ENCODE peak calls at places on chromosomes 6 and 20, in eight cellular contexts. One of them, this sample, is unnamed.
A peak's percentile ranks its signal among the peaks of the same experiment; 100 is the strongest.

GRCh38 chr6:159852877-159853276 is 37.9 kb upstream of the MAS1 start:
- DNase-seq in CD8-positive, alpha-beta memory T cell: peak; percentile 29
- DNase-seq in RWPE1: peak; percentile 30
- DNase-seq in effector memory CD4-positive, alpha-beta T cell: no peak
- DNase-seq in HCT116: no peak
- DNase-seq in adrenal gland: no peak
- DNase-seq in substantia nigra: no peak
- DNase-seq in pancreas: no peak
- DNase-seq in this sample: peak; percentile 62

GRCh38 chr6:35258858-35259193 is 709 bp upstream of the ZNF76 start:
- DNase-seq in HCT116: peak; percentile 32
- DNase-seq in adrenal gland: peak; percentile 77
- DNase-seq in pancreas: no peak
- DNase-seq in effector memory CD4-positive, alpha-beta T cell: no peak
- DNase-seq in CD8-positive, alpha-beta memory T cell: no peak
- DNase-seq in substantia nigra: no peak
- DNase-seq in RWPE1: peak; percentile 52
- DNase-seq in this sample: no peak

GRCh38 chr6:130647221-130647620 is 180.0 kb upstream of the SMLR1 start:
- DNase-seq in pancreas: no peak
- DNase-seq in HCT116: no peak
- DNase-seq in adrenal gland: no peak
- DNase-seq in CD8-positive, alpha-beta memory T cell: no peak
- DNase-seq in RWPE1: no peak
- DNase-seq in substantia nigra: no peak
- DNase-seq in effector memory CD4-positive, alpha-beta T cell: no peak
- DNase-seq in this sample: no peak

GRCh38 chr20:12815369-12815768 is 193.4 kb upstream of the SPTLC3 start:
- DNase-seq in effector memory CD4-positive, alpha-beta T cell: no peak
- DNase-seq in adrenal gland: no peak
- DNase-seq in pancreas: no peak
- DNase-seq in substantia nigra: no peak
- DNase-seq in RWPE1: no peak
- DNase-seq in HCT116: no peak
- DNase-seq in CD8-positive, alpha-beta memory T cell: no peak
- DNase-seq in this sample: no peak

GRCh38 chr6:62039602-62040001 is 246.4 kb downstream of the KHDRBS2 start:
- DNase-seq in substantia nigra: no peak
- DNase-seq in adrenal gland: no peak
- DNase-seq in HCT116: no peak
- DNase-seq in RWPE1: no peak
- DNase-seq in pancreas: no peak
- DNase-seq in effector memory CD4-positive, alpha-beta T cell: no peak
- DNase-seq in CD8-positive, alpha-beta memory T cell: no peak
- DNase-seq in this sample: no peak

GRCh38 chr6:165227644-165228329 is 81.6 kb downstream of the C6orf118 start:
- DNase-seq in substantia nigra: no peak
- DNase-seq in adrenal gland: no peak
- DNase-seq in effector memory CD4-positive, alpha-beta T cell: no peak
- DNase-seq in CD8-positive, alpha-beta memory T cell: no peak
- DNase-seq in HCT116: no peak
- DNase-seq in pancreas: no peak
- DNase-seq in RWPE1: no peak
- DNase-seq in this sample: no peak

GRCh38 chr6:14036911-14037310 is 80.7 kb upstream of the CD83 start:
- DNase-seq in substantia nigra: no peak
- DNase-seq in pancreas: no peak
- DNase-seq in adrenal gland: no peak
- DNase-seq in RWPE1: no peak
- DNase-seq in HCT116: no peak
- DNase-seq in effector memory CD4-positive, alpha-beta T cell: no peak
- DNase-seq in CD8-positive, alpha-beta memory T cell: no peak
- DNase-seq in this sample: no peak

GRCh38 chr20:37346232-37346525 is 239 bp downstream of the SRC start:
- DNase-seq in RWPE1: peak; percentile 75
- DNase-seq in effector memory CD4-positive, alpha-beta T cell: no peak
- DNase-seq in adrenal gland: no peak
- DNase-seq in pancreas: no peak
- DNase-seq in substantia nigra: no peak
- DNase-seq in HCT116: no peak
- DNase-seq in CD8-positive, alpha-beta memory T cell: no peak
- DNase-seq in this sample: no peak

GRCh38 chr6:15329154-15329781 is 83.4 kb downstream of the JARID2 start:
- DNase-seq in substantia nigra: no peak
- DNase-seq in adrenal gland: no peak
- DNase-seq in effector memory CD4-positive, alpha-beta T cell: no peak
- DNase-seq in pancreas: no peak
- DNase-seq in HCT116: no peak
- DNase-seq in CD8-positive, alpha-beta memory T cell: no peak
- DNase-seq in RWPE1: peak; percentile 73
- DNase-seq in this sample: no peak

GRCh38 chr6:31559958-31560696 is 12.0 kb upstream of the LTA start:
- DNase-seq in adrenal gland: peak; percentile 89
- DNase-seq in effector memory CD4-positive, alpha-beta T cell: peak; percentile 37
- DNase-seq in CD8-positive, alpha-beta memory T cell: no peak
- DNase-seq in substantia nigra: no peak
- DNase-seq in pancreas: no peak
- DNase-seq in HCT116: no peak
- DNase-seq in RWPE1: peak; percentile 65
- DNase-seq in this sample: no peak

GRCh38 chr6:148416309-148416965 is 73.8 kb downstream of the SASH1 start:
- DNase-seq in adrenal gland: no peak
- DNase-seq in pancreas: no peak
- DNase-seq in HCT116: no peak
- DNase-seq in CD8-positive, alpha-beta memory T cell: no peak
- DNase-seq in RWPE1: no peak
- DNase-seq in substantia nigra: no peak
- DNase-seq in effector memory CD4-positive, alpha-beta T cell: no peak
- DNase-seq in this sample: no peak

GRCh38 chr20:33441142-33441955 is 2.2 kb downstream of the SNTA1 start:
- DNase-seq in effector memory CD4-positive, alpha-beta T cell: no peak
- DNase-seq in HCT116: no peak
- DNase-seq in substantia nigra: no peak
- DNase-seq in adrenal gland: peak; percentile 73
- DNase-seq in RWPE1: no peak
- DNase-seq in CD8-positive, alpha-beta memory T cell: no peak
- DNase-seq in pancreas: no peak
- DNase-seq in this sample: no peak

GRCh38 chr6:79985128-79985527 is 19.3 kb upstream of the TTK start:
- DNase-seq in CD8-positive, alpha-beta memory T cell: no peak
- DNase-seq in pancreas: no peak
- DNase-seq in effector memory CD4-positive, alpha-beta T cell: no peak
- DNase-seq in substantia nigra: no peak
- DNase-seq in HCT116: no peak
- DNase-seq in adrenal gland: no peak
- DNase-seq in RWPE1: no peak
- DNase-seq in this sample: no peak
- H3K27ac ChIP-seq in CD8-positive, alpha-beta memory T cell: no peak overlapping the region
- H3K27ac ChIP-seq in pancreas: no peak overlapping the region
- H3K27ac ChIP-seq in effector memory CD4-positive, alpha-beta T cell: no peak overlapping the region
- H3K27ac ChIP-seq in substantia nigra: no peak overlapping the region
- H3K27ac ChIP-seq in HCT116: no peak overlapping the region
- H3K27ac ChIP-seq in adrenal gland: no peak overlapping the region
- H3K27ac ChIP-seq in RWPE1: no peak overlapping the region
- H3K27ac ChIP-seq in this sample: no peak overlapping the region

DNA sequence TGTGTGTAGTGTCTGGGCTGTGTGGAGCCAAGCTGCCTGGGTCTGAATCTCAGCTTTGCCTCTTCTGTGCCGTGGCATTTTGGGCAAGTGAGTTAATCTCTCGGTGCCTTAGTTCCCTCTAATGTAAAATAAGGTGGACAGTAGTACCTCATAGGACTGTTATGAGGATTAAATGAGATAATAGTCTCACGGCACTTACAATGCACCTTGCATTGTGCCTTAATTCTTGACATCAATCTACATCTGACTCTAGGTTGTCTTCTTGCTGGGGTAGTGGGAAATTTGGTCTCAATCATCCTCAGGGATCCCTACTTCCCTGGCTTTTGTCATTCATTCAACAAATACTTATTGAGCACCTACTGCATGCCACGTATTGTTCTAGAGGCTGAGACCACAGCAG is 70.7 kb upstream of the ZNFX1 start:
- DNase-seq in RWPE1: no peak
- DNase-seq in substantia nigra: no peak
- DNase-seq in CD8-positive, alpha-beta memory T cell: no peak
- DNase-seq in effector memory CD4-positive, alpha-beta T cell: no peak
- DNase-seq in HCT116: no peak
- DNase-seq in pancreas: no peak
- DNase-seq in adrenal gland: no peak
- DNase-seq in this sample: no peak
- H3K27ac ChIP-seq in RWPE1: no peak overlapping the region
- H3K27ac ChIP-seq in substantia nigra: no peak overlapping the region
- H3K27ac ChIP-seq in CD8-positive, alpha-beta memory T cell: no peak overlapping the region
- H3K27ac ChIP-seq in effector memory CD4-positive, alpha-beta T cell: no peak overlapping the region
- H3K27ac ChIP-seq in HCT116: no peak overlapping the region
- H3K27ac ChIP-seq in pancreas: no peak overlapping the region
- H3K27ac ChIP-seq in adrenal gland: no peak overlapping the region
- H3K27ac ChIP-seq in this sample: no peak overlapping the region

GRCh38 chr6:107459283-107460073 is at the start of gene PDSS2:
- DNase-seq in HCT116: peak; percentile 91
- DNase-seq in effector memory CD4-positive, alpha-beta T cell: peak; percentile 85
- DNase-seq in adrenal gland: peak; percentile 99
- DNase-seq in RWPE1: peak; percentile 97
- DNase-seq in substantia nigra: peak; percentile 82
- DNase-seq in pancreas: peak; percentile 98
- DNase-seq in CD8-positive, alpha-beta memory T cell: peak; percentile 96
- DNase-seq in this sample: peak; percentile 97

GRCh38 chr6:107458687-107459282 is 579 bp downstream of the PDSS2 start:
- DNase-seq in pancreas: no peak
- DNase-seq in adrenal gland: peak; percentile 53
- DNase-seq in effector memory CD4-positive, alpha-beta T cell: no peak
- DNase-seq in CD8-positive, alpha-beta memory T cell: no peak
- DNase-seq in substantia nigra: no peak
- DNase-seq in RWPE1: peak; percentile 42
- DNase-seq in HCT116: no peak
- DNase-seq in this sample: no peak

GRCh38 chr6:107466062-107466461 is 6.7 kb upstream of the PDSS2 start:
- DNase-seq in substantia nigra: no peak
- DNase-seq in pancreas: no peak
- DNase-seq in adrenal gland: no peak
- DNase-seq in RWPE1: no peak
- DNase-seq in HCT116: no peak
- DNase-seq in CD8-positive, alpha-beta memory T cell: no peak
- DNase-seq in effector memory CD4-positive, alpha-beta T cell: no peak
- DNase-seq in this sample: no peak

GRCh38 chr6:107460074-107460631 is 789 bp upstream of the PDSS2 start:
- DNase-seq in substantia nigra: peak; percentile 22
- DNase-seq in CD8-positive, alpha-beta memory T cell: no peak
- DNase-seq in adrenal gland: no peak
- DNase-seq in pancreas: no peak
- DNase-seq in RWPE1: peak; percentile 6
- DNase-seq in HCT116: no peak
- DNase-seq in effector memory CD4-positive, alpha-beta T cell: no peak
- DNase-seq in this sample: no peak
- H3K27ac ChIP-seq in substantia nigra: peak overlapping the region; percentile 86
- H3K27ac ChIP-seq in CD8-positive, alpha-beta memory T cell: peak overlapping the region; percentile 74
- H3K27ac ChIP-seq in adrenal gland: peak overlapping the region; percentile 91
- H3K27ac ChIP-seq in pancreas: peak overlapping the region; percentile 95
- H3K27ac ChIP-seq in RWPE1: peak overlapping the region; percentile 80
- H3K27ac ChIP-seq in HCT116: peak overlapping the region; percentile 81
- H3K27ac ChIP-seq in effector memory CD4-positive, alpha-beta T cell: peak overlapping the region; percentile 59
- H3K27ac ChIP-seq in this sample: peak overlapping the region; percentile 89

GRCh38 chr6:34235605-34236422 is 859 bp upstream of the HMGA1 start:
- DNase-seq in effector memory CD4-positive, alpha-beta T cell: peak; percentile 63
- DNase-seq in CD8-positive, alpha-beta memory T cell: peak; percentile 75
- DNase-seq in pancreas: no peak
- DNase-seq in substantia nigra: no peak
- DNase-seq in adrenal gland: peak; percentile 73
- DNase-seq in RWPE1: peak; percentile 80
- DNase-seq in HCT116: no peak
- DNase-seq in this sample: no peak

GRCh38 chr6:34236423-34237315 is at the start of gene HMGA1:
- DNase-seq in pancreas: peak; percentile 82
- DNase-seq in adrenal gland: peak; percentile 91
- DNase-seq in effector memory CD4-positive, alpha-beta T cell: peak; percentile 89
- DNase-seq in RWPE1: peak; percentile 85
- DNase-seq in CD8-positive, alpha-beta memory T cell: peak; percentile 83
- DNase-seq in substantia nigra: peak; percentile 43
- DNase-seq in HCT116: no peak
- DNase-seq in this sample: peak; percentile 96

GRCh38 chr6:34238507-34239239 is 2.0 kb downstream of the HMGA1 start:
- DNase-seq in RWPE1: no peak
- DNase-seq in adrenal gland: no peak
- DNase-seq in substantia nigra: no peak
- DNase-seq in pancreas: no peak
- DNase-seq in HCT116: no peak
- DNase-seq in effector memory CD4-positive, alpha-beta T cell: no peak
- DNase-seq in CD8-positive, alpha-beta memory T cell: no peak
- DNase-seq in this sample: peak; percentile 74

GRCh38 chr6:34237722-34238506 is 1.2 kb downstream of the HMGA1 start:
- DNase-seq in HCT116: no peak
- DNase-seq in substantia nigra: no peak
- DNase-seq in adrenal gland: no peak
- DNase-seq in pancreas: peak; percentile 42
- DNase-seq in effector memory CD4-positive, alpha-beta T cell: peak; percentile 54
- DNase-seq in RWPE1: no peak
- DNase-seq in CD8-positive, alpha-beta memory T cell: peak; percentile 80
- DNase-seq in this sample: peak; percentile 82

GRCh38 chr6:34237316-34237721 is 646 bp downstream of the HMGA1 start:
- DNase-seq in CD8-positive, alpha-beta memory T cell: peak; percentile 41
- DNase-seq in RWPE1: no peak
- DNase-seq in pancreas: peak; percentile 42
- DNase-seq in effector memory CD4-positive, alpha-beta T cell: peak; percentile 20
- DNase-seq in substantia nigra: no peak
- DNase-seq in adrenal gland: no peak
- DNase-seq in HCT116: no peak
- DNase-seq in this sample: no peak
- H3K27ac ChIP-seq in CD8-positive, alpha-beta memory T cell: peak overlapping the region; percentile 81
- H3K27ac ChIP-seq in RWPE1: peak overlapping the region; percentile 88
- H3K27ac ChIP-seq in pancreas: peak overlapping the region; percentile 39
- H3K27ac ChIP-seq in effector memory CD4-positive, alpha-beta T cell: peak overlapping the region; percentile 96
- H3K27ac ChIP-seq in substantia nigra: peak overlapping the region; percentile 69
- H3K27ac ChIP-seq in adrenal gland: peak overlapping the region; percentile 87
- H3K27ac ChIP-seq in HCT116: peak overlapping the region; percentile 95
- H3K27ac ChIP-seq in this sample: peak overlapping the region; percentile 91

GRCh38 chr6:3299221-3299620 is 40.5 kb downstream of the PSMG4 start:
- DNase-seq in RWPE1: no peak
- DNase-seq in adrenal gland: no peak
- DNase-seq in CD8-positive, alpha-beta memory T cell: no peak
- DNase-seq in effector memory CD4-positive, alpha-beta T cell: no peak
- DNase-seq in pancreas: no peak
- DNase-seq in substantia nigra: no peak
- DNase-seq in HCT116: no peak
- DNase-seq in this sample: no peak
- H3K27ac ChIP-seq in RWPE1: no peak overlapping the region
- H3K27ac ChIP-seq in adrenal gland: no peak overlapping the region
- H3K27ac ChIP-seq in CD8-positive, alpha-beta memory T cell: no peak overlapping the region
- H3K27ac ChIP-seq in effector memory CD4-positive, alpha-beta T cell: no peak overlapping the region
- H3K27ac ChIP-seq in pancreas: no peak overlapping the region
- H3K27ac ChIP-seq in substantia nigra: no peak overlapping the region
- H3K27ac ChIP-seq in HCT116: no peak overlapping the region
- H3K27ac ChIP-seq in this sample: no peak overlapping the region

GRCh38 chr6:139926711-139927110 is 552.3 kb upstream of the CITED2 start:
- DNase-seq in CD8-positive, alpha-beta memory T cell: no peak
- DNase-seq in effector memory CD4-positive, alpha-beta T cell: no peak
- DNase-seq in RWPE1: no peak
- DNase-seq in pancreas: no peak
- DNase-seq in HCT116: no peak
- DNase-seq in substantia nigra: no peak
- DNase-seq in adrenal gland: no peak
- DNase-seq in this sample: no peak
- H3K27ac ChIP-seq in CD8-positive, alpha-beta memory T cell: no peak overlapping the region
- H3K27ac ChIP-seq in effector memory CD4-positive, alpha-beta T cell: no peak overlapping the region
- H3K27ac ChIP-seq in RWPE1: no peak overlapping the region
- H3K27ac ChIP-seq in pancreas: no peak overlapping the region
- H3K27ac ChIP-seq in HCT116: no peak overlapping the region
- H3K27ac ChIP-seq in substantia nigra: no peak overlapping the region
- H3K27ac ChIP-seq in adrenal gland: no peak overlapping the region
- H3K27ac ChIP-seq in this sample: no peak overlapping the region

GRCh38 chr6:117483645-117484016 is 1.2 kb downstream of the DCBLD1 start:
- DNase-seq in HCT116: no peak
- DNase-seq in effector memory CD4-positive, alpha-beta T cell: no peak
- DNase-seq in adrenal gland: no peak
- DNase-seq in pancreas: peak; percentile 13
- DNase-seq in substantia nigra: no peak
- DNase-seq in CD8-positive, alpha-beta memory T cell: peak; percentile 13
- DNase-seq in RWPE1: peak; percentile 34
- DNase-seq in this sample: no peak
- H3K27ac ChIP-seq in HCT116: peak overlapping the region; percentile 88
- H3K27ac ChIP-seq in effector memory CD4-positive, alpha-beta T cell: no peak overlapping the region
- H3K27ac ChIP-seq in adrenal gland: peak overlapping the region; percentile 91
- H3K27ac ChIP-seq in pancreas: peak overlapping the region; percentile 89
- H3K27ac ChIP-seq in substantia nigra: peak overlapping the region; percentile 56
- H3K27ac ChIP-seq in CD8-positive, alpha-beta memory T cell: peak overlapping the region; percentile 45
- H3K27ac ChIP-seq in RWPE1: peak overlapping the region; percentile 91
- H3K27ac ChIP-seq in this sample: peak overlapping the region; percentile 85